ENCODE peak calls at places on chromosomes 16 and 17, in six cellular contexts. One of them, this sample, is unnamed.

GRCh38 chr16:65180986-65181710 is 59.3 kb upstream of the CDH11 start:
- DNase-seq in cardiac muscle cell: no peak
- DNase-seq in A549: no peak
- DNase-seq in HCT116: no peak
- DNase-seq in mammary epithelial cell: no peak
- DNase-seq in pancreas: no peak
- DNase-seq in this sample: no peak

GRCh38 chr16:242281-242680 is 7.7 kb downstream of the FAM234A start:
- DNase-seq in cardiac muscle cell: no peak
- DNase-seq in A549: no peak
- DNase-seq in HCT116: no peak
- DNase-seq in mammary epithelial cell: no peak
- DNase-seq in pancreas: no peak
- DNase-seq in this sample: no peak

GRCh38 chr16:25707982-25708583 is 16.3 kb downstream of the HS3ST4 start:
- DNase-seq in cardiac muscle cell: peak; percentile 50
- DNase-seq in A549: no peak
- DNase-seq in HCT116: peak; percentile 18
- DNase-seq in mammary epithelial cell: peak; percentile 13
- DNase-seq in pancreas: peak; percentile 23
- DNase-seq in this sample: peak; percentile 14

GRCh38 chr17:386145-386876 is 33.7 kb upstream of the RPH3AL start:
- DNase-seq in cardiac muscle cell: peak; percentile 86
- DNase-seq in A549: peak; percentile 96
- DNase-seq in HCT116: peak; percentile 6
- DNase-seq in mammary epithelial cell: peak; percentile 24
- DNase-seq in pancreas: peak; percentile 70
- DNase-seq in this sample: peak; percentile 86

GRCh38 chr17:39156491-39156890 is 5.1 kb upstream of the PLXDC1 start:
- DNase-seq in cardiac muscle cell: no peak
- DNase-seq in A549: no peak
- DNase-seq in HCT116: no peak
- DNase-seq in mammary epithelial cell: no peak
- DNase-seq in pancreas: no peak
- DNase-seq in this sample: no peak

GRCh38 chr16:67326472-67327309 is at the start of the genes KCTD19 and LRRC36:
- DNase-seq in cardiac muscle cell: peak; percentile 90
- DNase-seq in A549: peak; percentile 93
- DNase-seq in HCT116: no peak
- DNase-seq in mammary epithelial cell: no peak
- DNase-seq in pancreas: peak; percentile 72
- DNase-seq in this sample: peak; percentile 78

GRCh38 chr17:45162022-45162687 is 480 bp downstream of the HEXIM2 start:
- DNase-seq in cardiac muscle cell: no peak
- DNase-seq in A549: no peak
- DNase-seq in HCT116: no peak
- DNase-seq in mammary epithelial cell: no peak
- DNase-seq in pancreas: peak; percentile 40
- DNase-seq in this sample: no peak

GRCh38 chr17:79294459-79295071 is 219.9 kb downstream of the ENGASE start:
- DNase-seq in cardiac muscle cell: peak; percentile 91
- DNase-seq in A549: peak; percentile 51
- DNase-seq in HCT116: no peak
- DNase-seq in mammary epithelial cell: peak; percentile 50
- DNase-seq in pancreas: peak; percentile 56
- DNase-seq in this sample: peak; percentile 41

GRCh38 chr17:67602974-67603373 is 114.8 kb upstream of the NOL11 start:
- DNase-seq in cardiac muscle cell: peak; percentile 65
- DNase-seq in A549: peak; percentile 58
- DNase-seq in HCT116: peak; percentile 56
- DNase-seq in mammary epithelial cell: peak; percentile 20
- DNase-seq in pancreas: no peak
- DNase-seq in this sample: peak; percentile 36

GRCh38 chr16:84443166-84443802 is 61.2 kb downstream of the MEAK7 start:
- DNase-seq in cardiac muscle cell: no peak
- DNase-seq in A549: no peak
- DNase-seq in HCT116: no peak
- DNase-seq in mammary epithelial cell: no peak
- DNase-seq in pancreas: no peak
- DNase-seq in this sample: no peak

GRCh38 chr16:81611721-81612120 is 167.1 kb downstream of the CMIP start:
- DNase-seq in cardiac muscle cell: no peak
- DNase-seq in A549: no peak
- DNase-seq in HCT116: no peak
- DNase-seq in mammary epithelial cell: no peak
- DNase-seq in pancreas: no peak
- DNase-seq in this sample: no peak

GRCh38 chr16:81608515-81609209 is 164.1 kb downstream of the CMIP start:
- DNase-seq in cardiac muscle cell: no peak
- DNase-seq in A549: no peak
- DNase-seq in HCT116: no peak
- DNase-seq in mammary epithelial cell: peak; percentile 65
- DNase-seq in pancreas: no peak
- DNase-seq in this sample: no peak

GRCh38 chr16:81610936-81611335 is 166.3 kb downstream of the CMIP start:
- DNase-seq in cardiac muscle cell: no peak
- DNase-seq in A549: no peak
- DNase-seq in HCT116: no peak
- DNase-seq in mammary epithelial cell: no peak
- DNase-seq in pancreas: no peak
- DNase-seq in this sample: no peak

GRCh38 chr16:81609323-81609892 is 164.8 kb downstream of the CMIP start:
- DNase-seq in cardiac muscle cell: no peak
- DNase-seq in A549: no peak
- DNase-seq in HCT116: no peak
- DNase-seq in mammary epithelial cell: no peak
- DNase-seq in pancreas: no peak
- DNase-seq in this sample: no peak

DNA sequence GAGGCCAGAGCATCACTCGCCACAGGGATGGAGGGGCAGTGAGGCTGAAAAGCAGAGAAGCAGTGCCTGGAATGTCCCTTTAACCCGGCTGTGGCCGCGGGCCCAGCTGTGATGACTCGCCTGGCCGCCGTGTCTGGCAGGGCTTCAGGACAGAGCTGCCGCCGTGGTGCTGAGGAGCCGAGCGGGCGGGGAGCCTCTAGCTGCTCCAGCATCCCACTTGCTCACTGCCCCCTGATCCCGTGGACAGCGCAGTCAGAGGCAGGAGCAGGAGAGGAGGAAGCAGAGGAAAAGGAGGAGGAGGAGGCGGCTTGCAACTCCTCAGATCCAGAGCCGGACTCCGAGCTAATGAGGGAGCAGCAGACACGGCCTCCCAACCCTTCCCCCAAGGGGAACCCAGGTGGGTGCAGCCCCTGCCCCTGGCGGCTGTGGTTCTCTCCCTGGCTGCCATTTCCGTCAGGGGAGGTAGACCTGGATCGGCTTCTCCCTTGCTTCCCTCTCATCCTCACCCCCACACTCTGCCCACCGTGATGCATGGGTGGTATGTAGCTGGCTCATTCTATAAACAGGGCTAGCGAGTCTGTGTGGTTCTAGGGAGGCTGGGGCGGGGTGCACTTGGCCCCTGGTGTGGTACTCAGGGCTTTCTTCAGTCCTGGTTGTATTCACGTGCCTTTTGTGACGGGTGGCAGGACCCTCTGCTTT is 165.7 kb downstream of the CMIP start:
- DNase-seq in cardiac muscle cell: no peak
- DNase-seq in A549: no peak
- DNase-seq in HCT116: no peak
- DNase-seq in mammary epithelial cell: peak; percentile 52
- DNase-seq in pancreas: no peak
- DNase-seq in this sample: no peak
- H3K4me1 ChIP-seq in cardiac muscle cell: no peaks in the 10 kb centered on the region
- H3K4me1 ChIP-seq in A549: peaks cover 53% of the 10 kb centered on the region
- H3K4me1 ChIP-seq in HCT116: peaks cover 7% of the 10 kb centered on the region
- H3K4me1 ChIP-seq in mammary epithelial cell: peaks cover 35% of the 10 kb centered on the region
- H3K4me1 ChIP-seq in pancreas: peaks cover 6% of the 10 kb centered on the region
- H3K4me1 ChIP-seq in this sample: no peaks in the 10 kb centered on the region

GRCh38 chr16:1776991-1777374 is 4.0 kb upstream of the MRPS34 start:
- DNase-seq in cardiac muscle cell: no peak
- DNase-seq in A549: no peak
- DNase-seq in HCT116: no peak
- DNase-seq in mammary epithelial cell: no peak
- DNase-seq in pancreas: peak; percentile 11
- DNase-seq in this sample: no peak

GRCh38 chr16:1776672-1776955 is 3.7 kb upstream of the MRPS34 start:
- DNase-seq in cardiac muscle cell: no peak
- DNase-seq in A549: no peak
- DNase-seq in HCT116: no peak
- DNase-seq in mammary epithelial cell: no peak
- DNase-seq in pancreas: no peak
- DNase-seq in this sample: no peak

GRCh38 chr16:1778200-1779179 is 3.9 kb downstream of the SPSB3 start:
- DNase-seq in cardiac muscle cell: no peak
- DNase-seq in A549: no peak
- DNase-seq in HCT116: no peak
- DNase-seq in mammary epithelial cell: no peak
- DNase-seq in pancreas: no peak
- DNase-seq in this sample: no peak

GRCh38 chr16:1775846-1776671 is 3.1 kb upstream of the MRPS34 start:
- DNase-seq in cardiac muscle cell: no peak
- DNase-seq in A549: no peak
- DNase-seq in HCT116: no peak
- DNase-seq in mammary epithelial cell: no peak
- DNase-seq in pancreas: no peak
- DNase-seq in this sample: no peak

DNA sequence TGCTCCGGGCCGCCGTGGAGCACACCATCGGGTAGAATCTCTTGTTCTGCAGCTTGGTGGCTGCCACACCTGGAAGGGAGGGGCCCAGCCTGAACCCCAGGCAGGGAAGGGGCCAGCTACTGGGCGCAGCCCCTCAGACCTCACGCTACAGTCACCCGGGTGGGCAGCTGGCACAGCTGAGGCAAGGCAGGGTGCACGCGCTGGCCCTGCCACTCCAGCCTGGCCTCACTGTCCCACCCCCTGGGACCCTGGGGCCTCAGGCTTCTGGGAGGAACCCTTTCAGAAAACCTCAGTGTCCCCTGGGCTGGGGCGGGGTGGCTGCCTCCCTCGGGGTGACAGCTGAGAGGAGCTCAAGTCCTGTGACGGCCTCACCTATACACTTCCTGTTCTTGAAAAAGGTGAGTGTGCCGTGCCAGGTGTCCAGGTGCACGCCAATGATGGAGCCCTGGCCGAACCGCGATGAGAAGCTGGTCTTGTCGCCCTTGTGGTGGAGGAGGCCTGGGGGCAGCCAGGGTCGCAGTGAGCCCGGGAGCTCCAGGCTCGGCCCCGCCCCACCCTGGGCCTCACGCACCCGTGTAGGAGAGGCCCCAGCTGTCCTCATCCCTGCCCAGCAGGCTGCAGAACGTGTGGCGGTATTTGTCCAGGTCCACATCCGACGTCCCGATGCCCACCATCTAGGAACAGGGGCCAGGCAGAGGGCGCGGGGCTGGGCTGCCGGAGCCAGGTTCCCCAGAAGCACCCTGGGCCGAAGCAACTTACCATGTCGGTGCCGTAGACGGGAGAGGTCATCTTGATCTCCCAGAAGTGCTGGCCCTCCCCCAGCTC is 4.7 kb upstream of the MRPS34 start:
- DNase-seq in cardiac muscle cell: no peak
- DNase-seq in A549: no peak
- DNase-seq in HCT116: no peak
- DNase-seq in mammary epithelial cell: no peak
- DNase-seq in pancreas: peak; percentile 11
- DNase-seq in this sample: no peak
- H3K4me3 ChIP-seq in cardiac muscle cell: no peak overlapping the region
- H3K4me3 ChIP-seq in A549: no peak overlapping the region
- H3K4me3 ChIP-seq in HCT116: no peak overlapping the region
- H3K4me3 ChIP-seq in mammary epithelial cell: no peak overlapping the region
- H3K4me3 ChIP-seq in pancreas: no peak overlapping the region
- H3K4me3 ChIP-seq in this sample: no peak overlapping the region

GRCh38 chr17:64974750-64975317 is 55.6 kb upstream of the LRRC37A3 start:
- DNase-seq in cardiac muscle cell: no peak
- DNase-seq in A549: no peak
- DNase-seq in HCT116: no peak
- DNase-seq in mammary epithelial cell: peak; percentile 44
- DNase-seq in pancreas: no peak
- DNase-seq in this sample: no peak
- H3K4me1 ChIP-seq in cardiac muscle cell: no peaks in the 10 kb centered on the region
- H3K4me1 ChIP-seq in A549: peaks cover 14% of the 10 kb centered on the region
- H3K4me1 ChIP-seq in HCT116: peaks cover 30% of the 10 kb centered on the region
- H3K4me1 ChIP-seq in mammary epithelial cell: peaks cover 23% of the 10 kb centered on the region
- H3K4me1 ChIP-seq in pancreas: no peaks in the 10 kb centered on the region
- H3K4me1 ChIP-seq in this sample: peaks cover 18% of the 10 kb centered on the region

DNA sequence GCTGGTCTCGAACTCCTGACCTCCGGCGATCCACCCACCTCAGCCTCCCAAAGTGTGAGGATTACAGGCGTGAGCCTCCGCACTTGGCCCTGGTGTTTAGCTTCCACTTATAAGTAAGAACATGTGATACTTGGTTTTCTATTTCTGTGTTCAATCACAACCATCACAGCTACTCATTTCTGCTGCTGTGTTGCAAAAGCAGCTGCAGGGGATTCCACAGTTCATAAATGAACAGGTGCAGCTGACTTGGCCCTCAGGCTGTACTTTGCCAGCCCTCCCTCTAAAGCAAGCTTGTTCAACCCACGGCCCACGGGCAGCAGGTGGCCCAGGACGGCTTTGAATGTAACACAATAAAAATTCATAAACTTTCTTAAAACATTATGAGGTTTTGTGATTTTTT is 79.2 kb downstream of the SLC39A11 start:
- DNase-seq in cardiac muscle cell: no peak
- DNase-seq in A549: no peak
- DNase-seq in HCT116: no peak
- DNase-seq in mammary epithelial cell: no peak
- DNase-seq in pancreas: no peak
- DNase-seq in this sample: no peak
- H3K4me3 ChIP-seq in cardiac muscle cell: no peak overlapping the region
- H3K4me3 ChIP-seq in A549: no peak overlapping the region
- H3K4me3 ChIP-seq in HCT116: no peak overlapping the region
- H3K4me3 ChIP-seq in mammary epithelial cell: no peak overlapping the region
- H3K4me3 ChIP-seq in pancreas: no peak overlapping the region
- H3K4me3 ChIP-seq in this sample: no peak overlapping the region

DNA sequence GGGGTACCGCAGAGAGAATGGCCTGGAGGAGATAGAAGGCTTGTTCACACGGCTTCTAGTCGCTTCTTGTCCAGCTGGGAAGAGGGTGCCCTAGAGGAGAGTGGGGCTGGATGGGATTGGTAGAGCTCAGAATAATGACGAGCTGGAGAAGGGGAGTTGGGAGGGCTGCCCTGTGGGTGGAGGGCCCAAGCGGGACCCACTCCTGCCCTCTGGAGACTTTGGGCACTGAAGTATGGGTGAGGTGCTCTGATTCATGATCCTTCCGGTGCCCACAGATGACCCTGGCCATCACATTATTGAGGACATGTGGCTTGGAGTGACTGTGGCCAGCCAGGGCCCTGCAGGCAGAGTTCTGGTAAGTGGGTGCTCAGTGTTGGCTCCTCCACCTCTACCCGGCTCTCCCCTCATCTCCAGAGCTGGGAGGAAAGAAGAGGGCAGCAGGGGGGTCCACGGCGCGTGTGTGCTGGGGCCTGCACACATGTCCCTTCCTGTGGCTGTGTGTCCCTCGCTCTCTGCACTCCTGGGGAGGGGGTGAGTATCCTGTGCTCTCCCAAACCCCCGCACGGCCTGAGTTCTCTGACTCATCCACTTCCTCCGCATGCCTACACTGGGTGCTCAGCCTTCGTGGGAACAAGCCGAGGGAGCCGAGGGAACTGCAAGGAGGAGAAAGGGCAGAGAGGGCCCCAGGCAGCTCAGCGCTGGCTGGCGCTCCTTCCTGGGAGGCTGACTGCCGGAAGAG is 8.5 kb downstream of the ITGA3 start:
- DNase-seq in cardiac muscle cell: peak; percentile 56
- DNase-seq in A549: peak; percentile 94
- DNase-seq in HCT116: peak; percentile 86
- DNase-seq in mammary epithelial cell: peak; percentile 96
- DNase-seq in pancreas: no peak
- DNase-seq in this sample: no peak
- H3K4me1 ChIP-seq in cardiac muscle cell: peaks cover 50% of the 10 kb centered on the region
- H3K4me1 ChIP-seq in A549: peaks cover 80% of the 10 kb centered on the region
- H3K4me1 ChIP-seq in HCT116: peaks cover 76% of the 10 kb centered on the region
- H3K4me1 ChIP-seq in mammary epithelial cell: peaks cover 66% of the 10 kb centered on the region
- H3K4me1 ChIP-seq in pancreas: peaks cover 9% of the 10 kb centered on the region
- H3K4me1 ChIP-seq in this sample: no peaks in the 10 kb centered on the region

This sample was measured in HAP-1.